ENCODE peak calls at places on chromosomes 11 and 22, in eight cellular contexts. G is substantia nigra, X is GM04503, F is epithelial cell of esophagus, Z is fibroblast of lung, M is osteocyte, V is hypothalamus, E is HFFc6. U is an unnamed sample.

GRCh38 chr11:59534676-59535075 is 23.3 kb downstream of the OR4D9 start:
- DNase-seq in X (no peak), V (no peak), E (no peak), Z (no peak), G (no peak), M (no peak), F (no peak), U (no peak)

GRCh38 chr11:32379714-32380113 is 55.6 kb downstream of the WT1 start:
- DNase-seq in X (no peak), Z (no peak), E (no peak), G (no peak), F (no peak), V (no peak), M (no peak), U (no peak)

GRCh38 chr11:91066648-91067047 is 843.8 kb upstream of the CHORDC1 start:
- DNase-seq in G (no peak), M (no peak), X (no peak), E (no peak), V (no peak), Z (no peak), F (no peak), U (no peak)

GRCh38 chr11:60343094-60343704 is 16.1 kb downstream of the MS4A6E start:
- DNase-seq in M (no peak), E (no peak), V (no peak), F (peak), Z (no peak), G (no peak), X (no peak), U (no peak)

GRCh38 chr11:33197915-33198727 is 36.8 kb upstream of the CSTF3 start:
- DNase-seq in E (no peak), G (no peak), V (no peak), Z (no peak), X (no peak), F (no peak), M (peak), U (no peak)

GRCh38 chr22:44464000-44464399 is 34.0 kb downstream of the RTL6 start:
- DNase-seq in X (no peak), E (no peak), M (no peak), Z (peak), G (no peak), F (peak), V (no peak), U (no peak)

GRCh38 chr11:120079750-120080610 is 57.9 kb downstream of the TRIM29 start:
- DNase-seq in Z (no peak), M (no peak), E (peak), V (no peak), F (no peak), X (no peak), G (no peak), U (no peak)

GRCh38 chr11:15118431-15118830 is 3.7 kb downstream of the INSC start:
- DNase-seq in Z (no peak), E (no peak), F (peak), M (no peak), V (no peak), X (no peak), G (no peak), U (no peak)

GRCh38 chr11:60971520-60971919 is at the start of gene CD6:
- DNase-seq in F (no peak), G (no peak), V (no peak), M (no peak), X (no peak), E (no peak), Z (no peak), U (no peak)

GRCh38 chr11:78020248-78020647 is 2.8 kb downstream of the KCTD14 start:
- DNase-seq in G (no peak), E (no peak), M (no peak), V (no peak), X (no peak), Z (peak), F (no peak), U (no peak)

GRCh38 chr11:3614742-3615171 is 27.0 kb downstream of the ART5 start:
- DNase-seq in M (no peak), G (no peak), Z (no peak), V (no peak), F (peak), X (peak), E (no peak), U (no peak)

GRCh38 chr22:40838486-40838885 is 18.0 kb downstream of the ST13 start:
- DNase-seq in V (no peak), X (no peak), E (no peak), M (no peak), Z (no peak), G (no peak), F (no peak), U (no peak)

GRCh38 chr11:75421035-75421602 is 11.9 kb downstream of the KLHL35 start:
- DNase-seq in F (no peak), X (no peak), Z (no peak), E (no peak), G (peak), M (no peak), V (peak), U (no peak)

GRCh38 chr11:68009391-68010000 is 631 bp upstream of the ALDH3B1 start:
- DNase-seq in M (no peak), E (peak), X (no peak), V (no peak), G (no peak), Z (peak), F (peak), U (peak)

GRCh38 chr11:32435511-32435946 is at the start of gene WT1:
- DNase-seq in E (no peak), X (no peak), M (no peak), Z (no peak), F (no peak), V (no peak), G (no peak), U (no peak)

U was measured in sciatic nerve.